ENCODE peak calls at places on chromosomes 7 and 10, in six cellular contexts. I, N, H, S, V and B are unnamed samples.

GRCh38 chr7:137886266-137886665 is 39.5 kb upstream of the DGKI start:
- DNase-seq in I (no peak), N (no peak), H (no peak), S (no peak), V (no peak), B (no peak)

GRCh38 chr7:103413407-103413806 is 32.6 kb downstream of the SLC26A5 start:
- DNase-seq in I (no peak), N (no peak), H (no peak), S (no peak), V (no peak), B (no peak)

GRCh38 chr7:27917774-27918314 is 177.9 kb downstream of the TAX1BP1 start:
- DNase-seq in I (no peak), N (no peak), H (no peak), S (no peak), V (no peak), B (no peak)

GRCh38 chr7:136911362-136911761 is 42.9 kb downstream of the CHRM2 start:
- DNase-seq in I (no peak), N (no peak), H (no peak), S (no peak), V (no peak), B (no peak)

GRCh38 chr10:62779487-62780248 is 24.9 kb upstream of the ADO start:
- DNase-seq in I (no peak), N (peak; percentile 95), H (no peak), S (peak; percentile 44), V (peak; percentile 85), B (peak; percentile 62)

GRCh38 chr10:32788359-32788758 is 169.7 kb downstream of the ITGB1 start:
- DNase-seq in I (no peak), N (no peak), H (no peak), S (no peak), V (no peak), B (no peak)

GRCh38 chr7:27784399-27785053 is 44.6 kb downstream of the TAX1BP1 start:
- DNase-seq in I (peak; percentile 10), N (peak; percentile 47), H (no peak), S (no peak), V (peak; percentile 8), B (peak; percentile 12)

GRCh38 chr10:98267069-98267893 is 713 bp downstream of the LOXL4 start:
- DNase-seq in I (peak; percentile 58), N (no peak), H (no peak), S (no peak), V (no peak), B (no peak)

GRCh38 chr7:108875139-108875538 is 305.5 kb downstream of the DNAJB9 start:
- DNase-seq in I (no peak), N (no peak), H (no peak), S (no peak), V (no peak), B (no peak)

GRCh38 chr10:122555431-122555830 is 5.1 kb upstream of the DMBT1 start:
- DNase-seq in I (no peak), N (no peak), H (peak; percentile 22), S (no peak), V (no peak), B (no peak)

GRCh38 chr10:121558246-121558645 is 40.0 kb downstream of the FGFR2 start:
- DNase-seq in I (no peak), N (no peak), H (no peak), S (no peak), V (no peak), B (no peak)

GRCh38 chr10:96313348-96313747 is 9.1 kb downstream of the DNTT start:
- DNase-seq in I (no peak), N (no peak), H (no peak), S (no peak), V (no peak), B (no peak)